ENCODE peak calls at places on chromosomes 5 and 9, in ten cellular contexts. L, A, J, G, N, Y, S, Z, P and O are unnamed samples.

GRCh38 chr5:75885849-75886596 is 168.8 kb upstream of the POC5 start:
- DNase-seq in N (no peak), P (peak), Y (no peak), L (no peak), J (no peak), A (peak), Z (no peak), G (no peak), S (peak), O (peak)

GRCh38 chr9:2496160-2496559 is 125.4 kb upstream of the VLDLR start:
- DNase-seq in A (no peak), G (no peak), Y (no peak), S (no peak), Z (no peak), J (no peak), L (no peak), P (no peak), N (no peak), O (no peak)

GRCh38 chr5:178331491-178331981 is 98.9 kb upstream of the PHYKPL start:
- DNase-seq in N (no peak), Z (no peak), S (no peak), P (no peak), J (peak), A (no peak), G (no peak), Y (no peak), L (no peak), O (no peak)

GRCh38 chr5:177402271-177403043 is 2.0 kb upstream of the PFN3 start:
- DNase-seq in S (peak), Z (peak), G (peak), Y (peak), J (peak), P (peak), N (no peak), A (peak), L (no peak), O (peak)

GRCh38 chr5:74126294-74126693 is 500.3 kb downstream of the ARHGEF28 start:
- DNase-seq in L (no peak), Y (no peak), N (no peak), Z (no peak), P (no peak), S (no peak), J (peak), G (no peak), A (no peak), O (no peak)

GRCh38 chr9:27591093-27591492 is 17.8 kb upstream of the C9orf72 start:
- DNase-seq in Y (no peak), L (no peak), A (peak), P (no peak), S (no peak), J (no peak), G (no peak), N (no peak), Z (peak), O (no peak)

GRCh38 chr9:131744715-131745201 is 4.9 kb upstream of the RAPGEF1 start:
- DNase-seq in L (no peak), G (no peak), Y (no peak), A (no peak), J (peak), S (peak), Z (no peak), N (no peak), P (no peak), O (no peak)

GRCh38 chr5:156340886-156341285 is 13.9 kb downstream of the SGCD start:
- DNase-seq in Z (no peak), A (no peak), L (no peak), J (no peak), Y (no peak), P (no peak), N (no peak), S (no peak), G (no peak), O (no peak)

GRCh38 chr5:161007879-161008278 is 155.9 kb upstream of the ATP10B start:
- DNase-seq in L (no peak), Y (no peak), G (no peak), J (no peak), P (no peak), N (no peak), Z (no peak), A (no peak), S (no peak), O (no peak)

GRCh38 chr5:123083298-123083697 is 5.7 kb upstream of the PRDM6 start:
- DNase-seq in G (no peak), S (no peak), Y (no peak), N (no peak), Z (peak), A (no peak), L (no peak), J (no peak), P (no peak), O (no peak)

GRCh38 chr9:7273575-7273974 is 515.8 kb downstream of the KDM4C start:
- DNase-seq in J (no peak), Y (peak), P (peak), A (peak), N (no peak), S (no peak), L (peak), Z (peak), G (no peak), O (peak)

GRCh38 chr5:168342151-168342825 is 50.8 kb downstream of the WWC1 start:
- DNase-seq in J (no peak), S (no peak), Z (peak), N (no peak), P (no peak), Y (no peak), L (no peak), G (no peak), A (no peak), O (no peak)

GRCh38 chr5:171863928-171864327 is 78.3 kb downstream of the SMIM23 start:
- DNase-seq in N (no peak), J (no peak), S (no peak), A (no peak), G (no peak), Y (no peak), P (no peak), Z (peak), L (peak), O (no peak)

GRCh38 chr5:113122053-113122452 is 145.5 kb downstream of the DCP2 start:
- DNase-seq in Y (no peak), N (peak), L (peak), A (no peak), P (no peak), Z (peak), S (no peak), G (no peak), J (no peak), O (no peak)

GRCh38 chr9:123093141-123093540 is 59.7 kb downstream of the GPR21 start:
- DNase-seq in A (no peak), J (no peak), S (no peak), Y (no peak), L (no peak), G (no peak), N (no peak), P (no peak), Z (no peak), O (no peak)

GRCh38 chr5:177546262-177546741 is 8.1 kb downstream of the FAM193B start:
- DNase-seq in Z (peak), Y (peak), J (peak), P (no peak), G (no peak), N (peak), A (no peak), L (peak), S (peak), O (no peak)

GRCh38 chr5:154815684-154816247 is 34.6 kb downstream of the FAXDC2 start:
- DNase-seq in S (no peak), Z (no peak), G (no peak), P (no peak), L (no peak), N (no peak), Y (no peak), J (no peak), A (no peak), O (no peak)

DNA sequence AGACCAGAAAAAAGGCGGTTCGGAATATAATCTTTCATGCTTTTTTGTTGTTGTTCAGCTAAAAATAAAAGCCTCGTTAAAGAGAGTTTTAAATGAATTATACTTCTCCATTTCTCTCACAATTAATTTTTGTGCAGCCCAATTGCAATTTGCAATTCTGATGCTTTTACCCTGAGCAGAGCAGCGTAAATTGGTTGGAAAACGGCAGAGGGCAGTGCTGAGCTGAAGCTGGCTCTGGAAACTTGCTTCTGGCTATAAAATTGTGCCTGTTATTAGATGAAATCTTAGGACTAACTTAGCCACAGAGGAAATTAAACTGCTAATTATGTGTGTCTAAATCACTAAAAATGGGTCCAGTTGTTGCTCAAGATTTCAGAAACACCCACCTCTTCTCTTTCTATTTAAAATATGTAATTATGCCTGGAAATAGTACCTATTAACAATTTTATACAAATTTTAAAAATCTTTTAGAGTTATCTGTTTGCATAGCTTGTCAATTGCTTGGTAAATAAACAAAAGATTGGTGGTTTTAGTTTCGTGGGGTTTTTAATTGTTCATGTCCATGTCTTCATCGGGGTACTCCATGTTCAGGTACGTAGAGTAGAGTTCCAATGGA is 441.8 kb upstream of the TLE4 start:
- DNase-seq in Y (peak), S (peak), L (no peak), Z (peak), G (no peak), J (no peak), A (peak), N (peak), P (peak), O (peak)
- TF ChIP-seq CTCF in Y (peak), S (peak), L (peak), Z (peak), G (peak), J (peak), A (peak), N (peak), P (peak), O (peak)

GRCh38 chr9:133505901-133506652 is 18.7 kb downstream of the MYMK start:
- DNase-seq in P (no peak), S (no peak), N (peak), G (no peak), Z (peak), Y (peak), J (no peak), A (no peak), L (peak), O (peak)

GRCh38 chr9:133508046-133508445 is 16.7 kb downstream of the MYMK start:
- DNase-seq in S (no peak), L (no peak), P (no peak), Y (no peak), G (no peak), N (no peak), A (no peak), J (no peak), Z (no peak), O (no peak)

GRCh38 chr9:133505186-133505830 is 19.5 kb downstream of the MYMK start:
- DNase-seq in N (no peak), L (no peak), S (no peak), J (no peak), G (no peak), A (no peak), Z (peak), P (peak), Y (no peak), O (no peak)

GRCh38 chr9:133507246-133507965 is 17.4 kb downstream of the MYMK start:
- DNase-seq in Z (no peak), A (no peak), N (no peak), L (no peak), G (no peak), J (no peak), Y (no peak), S (no peak), P (no peak), O (no peak)

GRCh38 chr9:133506653-133507038 is 18.1 kb downstream of the MYMK start:
- DNase-seq in Y (no peak), P (no peak), S (peak), Z (peak), A (no peak), J (peak), G (no peak), L (peak), N (peak), O (peak)
- TF ChIP-seq CTCF in Y (no peak), P (no peak), S (no peak), Z (peak), A (no peak), J (no peak), G (no peak), L (peak), N (peak), O (no peak)

GRCh38 chr9:84860423-84861115 is 191.0 kb downstream of the NTRK2 start:
- DNase-seq in S (no peak), G (no peak), Z (peak), Y (no peak), N (no peak), P (no peak), J (no peak), L (no peak), A (no peak), O (no peak)
- TF ChIP-seq CTCF in S (no peak), G (no peak), Z (no peak), Y (no peak), N (no peak), P (no peak), J (no peak), L (no peak), A (no peak), O (no peak)

DNA sequence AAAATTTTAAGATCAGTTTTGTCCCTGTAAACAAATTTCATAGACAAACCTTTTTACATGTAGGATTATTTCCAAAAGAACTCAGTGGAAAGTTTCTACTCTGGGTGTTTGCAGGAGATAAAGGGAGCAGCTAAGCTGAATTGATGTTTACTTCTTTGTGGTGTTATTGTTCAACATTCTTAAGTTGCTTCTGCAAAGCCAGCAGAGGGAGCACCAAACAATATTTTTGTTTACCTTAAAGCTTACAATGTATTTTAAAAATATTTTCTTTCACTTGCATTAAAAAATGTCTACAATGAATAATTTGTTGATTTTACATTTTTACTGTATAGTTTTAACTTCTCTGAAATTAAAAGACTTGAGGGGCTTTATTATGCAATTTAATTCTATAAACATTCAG is 135.5 kb downstream of the ATG10 start:
- DNase-seq in Z (peak), A (peak), S (peak), L (no peak), G (no peak), N (peak), Y (no peak), P (no peak), J (no peak), O (no peak)
- TF ChIP-seq CTCF in Z (peak), A (peak), S (peak), L (peak), G (peak), N (peak), Y (peak), P (peak), J (peak), O (peak)